ENCODE peak calls at places on chromosomes 12 and 14, in eight cellular contexts. W is cardiac muscle cell, S is tibial artery, A is transverse colon, C is lower leg skin, N is body of pancreas, J is sigmoid colon, M is keratinocyte. F is an unnamed sample.

GRCh38 chr12:95998611-95999300 is 2.6 kb upstream of the HAL start:
- DNase-seq in W (peak), S (no peak), A (peak), C (no peak), N (peak), J (no peak), M (no peak), F (no peak)

GRCh38 chr14:53715390-53715730 is 241.3 kb downstream of the BMP4 start:
- DNase-seq in W (peak), S (peak), A (no peak), C (no peak), N (no peak), J (no peak), M (no peak), F (peak)

GRCh38 chr12:110741371-110741770 is 1.3 kb downstream of the PPP1CC start:
- DNase-seq in W (no peak), S (no peak), A (no peak), C (no peak), N (no peak), J (no peak), M (no peak), F (no peak)

GRCh38 chr12:25960926-25961325 is 2.4 kb downstream of the RASSF8 start:
- DNase-seq in W (no peak), S (no peak), A (no peak), C (no peak), N (no peak), J (no peak), M (no peak), F (no peak)

GRCh38 chr12:79521576-79521975 is 169.2 kb downstream of the PAWR start:
- DNase-seq in W (no peak), S (no peak), A (no peak), C (no peak), N (no peak), J (no peak), M (no peak), F (no peak)

GRCh38 chr14:85535916-85536834 is 6.2 kb downstream of the FLRT2 start:
- DNase-seq in W (no peak), S (no peak), A (no peak), C (no peak), N (peak), J (no peak), M (no peak), F (no peak)

GRCh38 chr14:62420853-62421252 is 624.4 kb downstream of the KCNH5 start:
- DNase-seq in W (no peak), S (no peak), A (no peak), C (no peak), N (no peak), J (no peak), M (no peak), F (no peak)

GRCh38 chr14:68813318-68813838 is 20.5 kb upstream of the ZFP36L1 start:
- DNase-seq in W (no peak), S (peak), A (no peak), C (no peak), N (no peak), J (no peak), M (no peak), F (no peak)

GRCh38 chr12:47491516-47491915 is 214.3 kb downstream of the RPAP3 start:
- DNase-seq in W (no peak), S (no peak), A (no peak), C (no peak), N (no peak), J (no peak), M (no peak), F (no peak)

GRCh38 chr12:15852383-15852782 is 29.8 kb upstream of the STRAP start:
- DNase-seq in W (no peak), S (no peak), A (no peak), C (no peak), N (no peak), J (no peak), M (no peak), F (no peak)

GRCh38 chr12:116922194-116922897 is 11.6 kb downstream of the FBXW8 start:
- DNase-seq in W (no peak), S (no peak), A (no peak), C (no peak), N (no peak), J (no peak), M (no peak), F (no peak)

GRCh38 chr12:109910969-109911348 is 10.9 kb downstream of the TCHP start:
- DNase-seq in W (no peak), S (no peak), A (no peak), C (no peak), N (no peak), J (no peak), M (no peak), F (no peak)

GRCh38 chr12:109288571-109288970 is 20.5 kb downstream of the FOXN4 start:
- DNase-seq in W (no peak), S (no peak), A (no peak), C (no peak), N (no peak), J (no peak), M (no peak), F (no peak)

GRCh38 chr14:95759952-95760351 is 46.0 kb upstream of the TCL1A start:
- DNase-seq in W (no peak), S (no peak), A (no peak), C (no peak), N (no peak), J (no peak), M (no peak), F (no peak)

GRCh38 chr14:95509512-95509911 is 6.9 kb downstream of the SYNE3 start:
- DNase-seq in W (no peak), S (no peak), A (no peak), C (peak), N (no peak), J (no peak), M (no peak), F (no peak)

GRCh38 chr12:17577405-17577804 is 512.6 kb downstream of the RERGL start:
- DNase-seq in W (no peak), S (no peak), A (no peak), C (no peak), N (no peak), J (no peak), M (no peak), F (no peak)

GRCh38 chr12:52526511-52526951 is 6.3 kb upstream of the KRT5 start:
- DNase-seq in W (no peak), S (peak), A (no peak), C (peak), N (no peak), J (no peak), M (no peak), F (no peak)

GRCh38 chr12:122845041-122845864 is 10.0 kb downstream of the HIP1R start:
- DNase-seq in W (no peak), S (no peak), A (no peak), C (no peak), N (peak), J (peak), M (no peak), F (no peak)

GRCh38 chr12:121000530-121000929 is 15.8 kb downstream of the C12orf43 start:
- DNase-seq in W (no peak), S (no peak), A (no peak), C (no peak), N (no peak), J (no peak), M (no peak), F (no peak)

GRCh38 chr12:120069278-120069677 is 47.3 kb downstream of the RAB35 start:
- DNase-seq in W (no peak), S (no peak), A (no peak), C (no peak), N (no peak), J (no peak), M (no peak), F (no peak)

GRCh38 chr14:34355584-34356266 is 106.3 kb downstream of the SPTSSA start:
- DNase-seq in W (no peak), S (no peak), A (no peak), C (no peak), N (no peak), J (no peak), M (no peak), F (no peak)

GRCh38 chr12:132284071-132284492 is 45.3 kb downstream of the GALNT9 start:
- DNase-seq in W (no peak), S (no peak), A (no peak), C (no peak), N (no peak), J (no peak), M (no peak), F (no peak)

GRCh38 chr12:65443038-65443437 is 164.6 kb downstream of the MSRB3 start:
- DNase-seq in W (no peak), S (no peak), A (no peak), C (no peak), N (no peak), J (no peak), M (no peak), F (no peak)

GRCh38 chr12:27347779-27348178 is 15.1 kb downstream of the BMAL2 start:
- DNase-seq in W (no peak), S (no peak), A (no peak), C (no peak), N (no peak), J (no peak), M (no peak), F (no peak)

GRCh38 chr14:31206536-31207286 is 882 bp downstream of the HECTD1 start:
- DNase-seq in W (peak), S (peak), A (peak), C (peak), N (peak), J (peak), M (no peak), F (no peak)

GRCh38 chr12:25997401-25997973 is 39.0 kb downstream of the RASSF8 start:
- DNase-seq in W (no peak), S (no peak), A (no peak), C (no peak), N (no peak), J (no peak), M (peak), F (peak)

GRCh38 chr12:26863515-26863914 is 30.5 kb upstream of the ITPR2 start:
- DNase-seq in W (no peak), S (no peak), A (no peak), C (no peak), N (no peak), J (no peak), M (no peak), F (no peak)

GRCh38 chr12:91772411-91772810 is 373.2 kb downstream of the BTG1 start:
- DNase-seq in W (no peak), S (no peak), A (no peak), C (no peak), N (no peak), J (no peak), M (no peak), F (no peak)

GRCh38 chr12:91778091-91778819 is 367.4 kb downstream of the BTG1 start:
- DNase-seq in W (no peak), S (peak), A (no peak), C (no peak), N (no peak), J (no peak), M (no peak), F (peak)

GRCh38 chr12:91777268-91777997 is 368.2 kb downstream of the BTG1 start:
- DNase-seq in W (no peak), S (no peak), A (no peak), C (no peak), N (no peak), J (no peak), M (peak), F (peak)

GRCh38 chr12:91778938-91779400 is 366.7 kb downstream of the BTG1 start:
- DNase-seq in W (no peak), S (peak), A (peak), C (no peak), N (no peak), J (peak), M (peak), F (peak)

DNA sequence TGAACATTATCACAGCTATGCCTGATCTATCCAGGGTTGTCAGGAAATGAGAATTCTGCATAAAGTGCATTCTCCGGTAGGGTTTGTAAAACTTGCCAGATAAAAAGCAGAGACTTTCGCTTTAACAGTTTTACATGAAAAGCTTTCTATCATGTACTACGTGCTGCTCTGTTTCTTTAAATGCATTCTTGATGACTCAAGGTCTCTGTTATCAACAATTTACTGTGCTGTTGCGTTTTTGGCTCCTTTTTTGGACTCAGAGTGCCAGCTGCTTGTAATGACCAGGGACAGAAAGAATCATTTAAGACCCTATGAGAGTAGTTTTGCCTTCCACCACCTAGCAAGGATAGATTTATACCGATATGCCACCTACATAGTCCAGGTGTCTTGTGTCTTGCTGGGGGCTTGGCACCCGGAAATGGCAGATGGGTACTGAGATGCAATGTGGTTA is 371.1 kb downstream of the BTG1 start:
- DNase-seq in W (no peak), S (no peak), A (no peak), C (no peak), N (peak), J (no peak), M (peak), F (no peak)
- H3K4me3 ChIP-seq in W (no peak), S (peak), A (no peak), C (no peak), N (no peak), J (no peak), M (no peak), F (no peak)

DNA sequence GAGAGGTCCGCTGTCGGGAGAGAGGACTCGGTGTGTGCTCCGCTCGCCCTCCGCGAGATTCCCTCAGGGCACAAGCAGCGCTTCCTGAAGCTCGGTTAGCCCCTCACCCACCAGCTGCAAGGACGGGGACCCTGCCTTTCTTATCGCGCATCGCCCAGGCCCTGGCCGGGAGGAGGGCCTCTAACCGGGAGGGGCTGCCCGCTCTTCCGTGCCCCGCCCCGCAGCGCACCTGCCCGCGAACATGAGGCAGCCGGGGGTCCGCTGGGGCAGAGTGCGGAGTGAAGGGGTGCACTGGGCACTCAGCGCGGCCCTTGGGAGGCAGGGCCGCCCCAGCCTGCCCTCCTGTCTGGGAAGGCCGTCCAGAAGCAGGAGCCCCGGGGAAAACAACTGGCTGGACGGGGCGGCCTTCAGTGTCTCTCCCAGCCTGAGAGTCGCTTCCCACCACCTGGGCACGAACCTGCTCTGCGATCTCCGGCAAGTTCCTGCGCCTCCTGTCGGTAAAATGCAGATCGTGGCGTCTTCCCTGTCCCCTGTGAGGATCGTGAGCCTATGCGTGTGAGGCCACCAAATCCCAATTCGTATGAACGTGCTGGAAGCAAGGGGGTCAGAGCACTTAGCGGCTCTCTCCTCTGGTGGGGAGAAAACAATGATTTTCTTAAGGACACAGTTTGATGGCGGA is 28.0 kb upstream of the ADIPOR2 start:
- DNase-seq in W (peak), S (no peak), A (peak), C (peak), N (peak), J (peak), M (peak), F (no peak)
- TF ChIP-seq CTCF in W (peak), S (no peak), A (peak), C (no peak), N (peak), J (no peak), M (peak), F (peak)

GRCh38 chr12:78038986-78039385 is 208.3 kb downstream of the NAV3 start:
- DNase-seq in W (no peak), S (no peak), A (no peak), C (no peak), N (no peak), J (no peak), M (no peak), F (no peak)
- H3K4me3 ChIP-seq in W (no peak), S (no peak), A (no peak), C (no peak), N (no peak), J (no peak), M (no peak), F (no peak)

GRCh38 chr14:61416587-61416986 is 95.2 kb downstream of the PRKCH start:
- DNase-seq in W (no peak), S (no peak), A (no peak), C (no peak), N (no peak), J (no peak), M (no peak), F (no peak)
- TF ChIP-seq CTCF in W (no peak), S (no peak), A (no peak), C (no peak), N (no peak), J (no peak), M (no peak), F (no peak)

F was measured in epithelial cell of proximal tubule.